ENCODE peak calls at places on chromosomes 2 and 18, in six cellular contexts. E is OCI-M1; O is effector memory CD8-positive, alpha-beta T cell; B is CD8-positive, alpha-beta T cell; Y is right cardiac atrium; J is retina. M is an unnamed sample.

GRCh38 chr2:16640867-16641266 is 24.8 kb downstream of the CYRIA start:
- DNase-seq in J (peak; percentile 51), E (no peak), B (no peak), O (no peak), Y (no peak), M (peak; percentile 60)

GRCh38 chr18:80143876-80144275 is 34.8 kb downstream of the ADNP2 start:
- DNase-seq in Y (no peak), O (no peak), B (no peak), E (no peak), J (no peak), M (no peak)

GRCh38 chr2:130385709-130386108 is 29.9 kb downstream of the PTPN18 start:
- DNase-seq in O (no peak), E (no peak), B (no peak), Y (no peak), J (no peak), M (no peak)

GRCh38 chr2:10283106-10284062 is 19.3 kb upstream of the HPCAL1 start:
- DNase-seq in B (no peak), E (peak; percentile 6), Y (no peak), O (no peak), J (peak; percentile 48), M (no peak)

GRCh38 chr18:54924948-54925347 is 34.3 kb downstream of the CCDC68 start:
- DNase-seq in O (no peak), B (no peak), J (no peak), Y (no peak), E (no peak), M (no peak)

GRCh38 chr2:100646039-100646438 is 83.2 kb downstream of the PDCL3 start:
- DNase-seq in E (no peak), J (peak; percentile 45), O (no peak), B (no peak), Y (no peak), M (no peak)

GRCh38 chr2:46827274-46827930 is 88.2 kb downstream of the MCFD2 start:
- DNase-seq in O (no peak), B (no peak), E (no peak), J (no peak), Y (no peak), M (no peak)

GRCh38 chr2:181764095-181764963 is 84.0 kb upstream of the NEUROD1 start:
- DNase-seq in E (peak; percentile 75), O (no peak), J (peak; percentile 58), B (no peak), Y (no peak), M (no peak)

GRCh38 chr2:234495076-234495800 is 1.6 kb downstream of the ARL4C start:
- DNase-seq in B (peak; percentile 18), O (no peak), J (peak; percentile 64), Y (no peak), E (no peak), M (no peak)

GRCh38 chr2:174919886-174920595 is 85.1 kb downstream of the CHN1 start:
- DNase-seq in O (no peak), Y (no peak), J (no peak), B (no peak), E (no peak), M (no peak)

GRCh38 chr2:71710805-71711469 is 257.6 kb downstream of the DYSF start:
- DNase-seq in J (no peak), O (no peak), E (no peak), B (no peak), Y (no peak), M (no peak)

GRCh38 chr2:69798466-69798908 is 31.0 kb upstream of the GMCL1 start:
- DNase-seq in O (no peak), J (peak; percentile 19), B (no peak), E (peak; percentile 89), Y (peak; percentile 41), M (no peak)

GRCh38 chr2:223530811-223531210 is 71.3 kb downstream of the SCG2 start:
- DNase-seq in B (no peak), O (no peak), J (no peak), Y (no peak), E (no peak), M (no peak)

M was measured in left ventricle myocardium superior.